ENCODE peak calls at places on chromosomes 13 and 19, in ten cellular contexts. V, X, R, B, L, T, H, U, A and Y are unnamed samples. For H3K36me3, the result is how much of the 10 kb centered on the place peaks cover.

GRCh38 chr19:8501547-8501946 is 893 bp downstream of the PRAM1 start:
- DNase-seq in V (no peak), X (no peak), R (no peak), B (no peak), L (no peak), T (no peak), H (no peak), U (no peak), A (no peak), Y (no peak)

GRCh38 chr13:80235131-80235530 is 105.8 kb downstream of the SPRY2 start:
- DNase-seq in V (peak), X (no peak), R (no peak), B (no peak), L (no peak), T (no peak), H (peak), U (no peak), A (no peak), Y (no peak)

GRCh38 chr19:53158119-53158656 is 665 bp downstream of the ZNF347 start:
- DNase-seq in V (peak), X (no peak), R (peak), B (peak), L (peak), T (no peak), H (peak), U (peak), A (peak), Y (peak)

GRCh38 chr19:13207237-13208130 is 57.3 kb downstream of the IER2 start:
- DNase-seq in V (no peak), X (no peak), R (peak), B (no peak), L (no peak), T (no peak), H (no peak), U (no peak), A (peak), Y (no peak)

GRCh38 chr13:31046711-31047279 is 114.3 kb downstream of the TEX26 start:
- DNase-seq in V (peak), X (no peak), R (no peak), B (no peak), L (no peak), T (no peak), H (peak), U (no peak), A (no peak), Y (peak)

GRCh38 chr19:11420429-11420893 is 1.3 kb upstream of the RGL3 start:
- DNase-seq in V (no peak), X (no peak), R (no peak), B (no peak), L (no peak), T (no peak), H (peak), U (no peak), A (peak), Y (no peak)

GRCh38 chr19:50601407-50602088 is 33.3 kb upstream of the LRRC4B start:
- DNase-seq in V (no peak), X (no peak), R (no peak), B (no peak), L (no peak), T (no peak), H (no peak), U (no peak), A (no peak), Y (no peak)

GRCh38 chr19:40358773-40359172 is 10.3 kb downstream of the PLD3 start:
- DNase-seq in V (no peak), X (no peak), R (no peak), B (peak), L (no peak), T (peak), H (no peak), U (no peak), A (no peak), Y (no peak)

GRCh38 chr13:40059540-40060232 is 404.2 kb downstream of the COG6 start:
- DNase-seq in V (no peak), X (no peak), R (no peak), B (peak), L (no peak), T (no peak), H (peak), U (no peak), A (no peak), Y (no peak)

GRCh38 chr19:1189419-1189818 is 15.4 kb upstream of the SBNO2 start:
- DNase-seq in V (no peak), X (no peak), R (no peak), B (no peak), L (no peak), T (no peak), H (no peak), U (no peak), A (no peak), Y (no peak)

GRCh38 chr13:42078113-42078769 is 29.8 kb downstream of the DGKH start:
- DNase-seq in V (no peak), X (no peak), R (no peak), B (no peak), L (no peak), T (no peak), H (no peak), U (no peak), A (peak), Y (no peak)

GRCh38 chr19:44807162-44807561 is 1.7 kb upstream of the BCAM start:
- DNase-seq in V (no peak), X (peak), R (peak), B (peak), L (no peak), T (no peak), H (no peak), U (peak), A (peak), Y (no peak)

DNA sequence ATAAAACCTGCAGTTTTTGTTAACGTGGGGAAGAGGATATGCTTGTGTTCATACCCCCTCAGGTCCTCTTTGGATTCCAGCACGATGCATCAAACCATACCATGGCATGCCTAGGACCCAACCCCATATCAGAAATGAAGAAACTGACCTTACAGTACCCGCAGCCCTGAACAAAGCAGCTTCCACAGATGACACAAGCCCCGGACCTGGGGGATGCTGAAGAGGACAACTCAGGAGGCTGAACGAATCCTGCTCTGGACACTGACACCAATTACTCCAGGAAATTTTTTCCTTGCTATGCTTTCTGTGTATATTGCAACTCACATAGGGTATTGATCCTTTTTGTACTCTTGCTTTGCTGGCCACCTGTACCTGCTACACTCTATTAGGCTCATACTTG is 129.6 kb downstream of the ZNF675 start:
- DNase-seq in V (no peak), X (no peak), R (no peak), B (no peak), L (no peak), T (no peak), H (no peak), U (no peak), A (no peak), Y (no peak)
- TF ChIP-seq CTCF in V (no peak), X (no peak), R (no peak), B (no peak), L (no peak), T (no peak), H (no peak), U (no peak), A (no peak), Y (no peak)

GRCh38 chr19:32650671-32651070 is 24.3 kb downstream of the ANKRD27 start:
- DNase-seq in V (no peak), X (no peak), R (no peak), B (no peak), L (no peak), T (no peak), H (no peak), U (no peak), A (no peak), Y (no peak)

GRCh38 chr19:32651729-32652140 is 23.2 kb downstream of the ANKRD27 start:
- DNase-seq in V (no peak), X (no peak), R (no peak), B (no peak), L (no peak), T (no peak), H (peak), U (peak), A (peak), Y (peak)

GRCh38 chr19:32649751-32650150 is 25.2 kb downstream of the ANKRD27 start:
- DNase-seq in V (no peak), X (no peak), R (no peak), B (no peak), L (no peak), T (no peak), H (no peak), U (no peak), A (no peak), Y (no peak)

GRCh38 chr19:32652893-32653625 is 21.9 kb downstream of the ANKRD27 start:
- DNase-seq in V (peak), X (no peak), R (peak), B (peak), L (no peak), T (no peak), H (peak), U (peak), A (no peak), Y (peak)

DNA sequence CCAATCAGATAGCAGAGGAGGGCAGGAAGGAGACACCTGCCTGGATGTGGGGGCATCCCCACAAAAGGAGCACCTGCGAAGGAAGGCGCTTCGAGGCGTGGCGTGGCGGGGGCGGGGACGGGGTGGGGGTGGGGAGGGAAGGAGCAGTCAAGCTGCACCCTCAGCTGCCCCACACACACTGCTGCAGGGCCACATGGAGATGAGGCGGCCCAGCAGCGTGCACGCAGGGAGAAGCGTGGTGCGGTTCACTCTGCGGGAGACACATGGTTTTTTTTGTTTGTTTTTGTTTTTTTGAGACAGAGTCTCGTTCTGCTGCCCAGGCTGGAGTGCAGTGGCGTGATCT is 21.4 kb downstream of the ANKRD27 start:
- DNase-seq in V (no peak), X (no peak), R (no peak), B (no peak), L (no peak), T (no peak), H (no peak), U (no peak), A (no peak), Y (no peak)
- H3K36me3 ChIP-seq in V (under half), X (under half), R (under half), B (under half), L (half or more), T (half or more), H (under half), U (half or more), A (under half), Y (under half)

GRCh38 chr19:17423429-17424208 is 3.8 kb downstream of the MVB12A start:
- DNase-seq in V (no peak), X (no peak), R (no peak), B (no peak), L (no peak), T (no peak), H (no peak), U (no peak), A (no peak), Y (no peak)

GRCh38 chr19:17421942-17422341 is 2.1 kb downstream of the MVB12A start:
- DNase-seq in V (no peak), X (no peak), R (no peak), B (no peak), L (no peak), T (no peak), H (no peak), U (no peak), A (no peak), Y (no peak)

GRCh38 chr19:17420267-17420924 is 549 bp downstream of the MVB12A start:
- DNase-seq in V (no peak), X (no peak), R (peak), B (peak), L (no peak), T (no peak), H (no peak), U (peak), A (peak), Y (peak)

GRCh38 chr19:17429661-17430101 is 9.8 kb downstream of the MVB12A start:
- DNase-seq in V (no peak), X (no peak), R (no peak), B (no peak), L (no peak), T (no peak), H (no peak), U (no peak), A (no peak), Y (no peak)

DNA sequence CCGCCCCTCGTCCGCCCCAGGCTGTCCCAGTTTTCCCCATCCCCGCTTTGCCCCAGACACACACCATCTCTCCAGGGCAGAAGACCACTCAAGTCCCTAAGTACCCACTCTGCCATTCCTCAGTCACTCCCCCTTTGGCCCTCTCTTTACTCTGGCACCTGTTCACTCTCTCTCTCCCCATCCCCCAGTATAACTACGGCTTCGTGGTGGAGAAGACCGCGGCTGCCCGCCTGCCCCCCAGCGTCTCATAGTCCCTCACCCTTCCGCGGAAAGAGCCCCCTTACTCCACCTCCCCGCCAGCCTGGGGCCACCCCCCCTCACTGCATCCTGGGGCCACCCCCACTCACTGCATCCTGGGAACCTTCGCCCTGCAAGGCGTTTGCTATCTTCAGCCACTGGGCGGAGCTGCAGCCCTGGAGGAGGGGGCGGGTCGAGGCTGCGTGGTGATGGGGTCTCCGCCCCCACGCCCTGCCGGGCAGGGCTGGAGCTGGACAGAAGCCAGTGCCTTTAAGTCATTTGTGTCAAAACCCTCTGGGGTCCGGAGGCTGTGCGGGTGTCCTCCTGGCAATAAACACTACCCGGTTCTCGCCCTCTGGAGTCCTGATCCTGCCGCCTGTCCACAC is 5.0 kb downstream of the MVB12A start:
- DNase-seq in V (no peak), X (peak), R (no peak), B (no peak), L (no peak), T (no peak), H (no peak), U (no peak), A (peak), Y (peak)
- TF ChIP-seq CTCF in V (peak), X (peak), R (no peak), B (no peak), L (no peak), T (no peak), H (peak), U (no peak), A (peak), Y (peak)

GRCh38 chr19:41868120-41868988 is 8.3 kb downstream of the RPS19 start:
- DNase-seq in V (no peak), X (peak), R (no peak), B (no peak), L (no peak), T (no peak), H (no peak), U (no peak), A (no peak), Y (no peak)

GRCh38 chr19:41870401-41870873 is 6.6 kb upstream of the CD79A start:
- DNase-seq in V (peak), X (no peak), R (peak), B (no peak), L (no peak), T (no peak), H (peak), U (no peak), A (no peak), Y (no peak)

GRCh38 chr19:41866284-41866683 is 6.2 kb downstream of the RPS19 start:
- DNase-seq in V (no peak), X (peak), R (no peak), B (no peak), L (no peak), T (no peak), H (no peak), U (no peak), A (no peak), Y (no peak)

GRCh38 chr19:41869374-41869955 is 7.6 kb upstream of the CD79A start:
- DNase-seq in V (no peak), X (peak), R (no peak), B (no peak), L (no peak), T (no peak), H (no peak), U (no peak), A (no peak), Y (no peak)

DNA sequence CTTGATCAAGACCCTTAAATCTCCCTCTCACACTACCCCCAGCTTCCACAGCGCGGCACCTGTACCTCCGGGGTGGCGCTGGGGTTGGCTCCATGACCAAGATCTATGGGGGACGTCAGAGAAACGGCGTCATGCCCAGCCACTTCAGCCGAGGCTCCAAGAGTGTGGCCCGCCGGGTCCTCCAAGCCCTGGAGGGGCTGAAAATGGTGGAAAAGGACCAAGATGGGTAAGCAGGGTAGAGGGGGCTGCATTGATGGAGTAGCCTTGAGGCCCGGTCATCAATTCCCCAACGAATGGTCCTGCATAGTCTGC is 8.1 kb upstream of the CD79A start:
- DNase-seq in V (no peak), X (no peak), R (no peak), B (no peak), L (no peak), T (no peak), H (no peak), U (no peak), A (no peak), Y (no peak)
- H3K36me3 ChIP-seq in V (half or more), X (under half), R (under half), B (under half), L (half or more), T (half or more), H (under half), U (half or more), A (half or more), Y (half or more)

GRCh38 chr19:45971260-45971902 is 2.3 kb downstream of the NOVA2 start:
- DNase-seq in V (no peak), X (no peak), R (no peak), B (no peak), L (no peak), T (no peak), H (no peak), U (no peak), A (no peak), Y (no peak)
- TF ChIP-seq CTCF in V (no peak), X (no peak), R (no peak), B (no peak), L (no peak), T (no peak), H (no peak), U (no peak), A (no peak), Y (no peak)

GRCh38 chr19:38326591-38326990 is 6.9 kb downstream of the KCNK6 start:
- DNase-seq in V (no peak), X (no peak), R (no peak), B (no peak), L (no peak), T (no peak), H (no peak), U (no peak), A (no peak), Y (no peak)

GRCh38 chr19:38324431-38324830 is 4.8 kb downstream of the KCNK6 start:
- DNase-seq in V (no peak), X (no peak), R (no peak), B (no peak), L (no peak), T (no peak), H (no peak), U (no peak), A (no peak), Y (no peak)

GRCh38 chr19:38331728-38332127 is 3.9 kb upstream of the CATSPERG start:
- DNase-seq in V (no peak), X (no peak), R (no peak), B (no peak), L (no peak), T (no peak), H (no peak), U (no peak), A (no peak), Y (no peak)

DNA sequence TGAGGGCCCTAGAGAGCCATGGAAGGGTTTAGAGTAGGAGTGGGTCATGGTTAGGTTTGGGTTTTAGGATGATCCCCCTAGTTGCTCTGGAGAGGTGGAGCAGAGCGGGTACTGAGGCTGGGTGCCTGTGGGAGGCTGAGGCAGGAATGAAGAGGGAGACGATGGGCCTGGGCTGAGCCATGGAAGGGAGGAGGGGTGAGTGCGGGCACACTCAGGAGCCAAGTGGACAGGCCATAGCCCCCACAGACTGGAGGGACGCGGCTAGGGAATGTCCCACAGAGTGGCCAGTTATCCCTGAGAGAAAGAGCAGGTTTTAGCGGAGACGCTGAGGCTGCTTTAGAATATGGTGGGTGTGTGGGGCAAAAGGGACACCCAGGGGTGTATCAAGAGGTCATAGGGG is 6.0 kb upstream of the CATSPERG start:
- DNase-seq in V (no peak), X (no peak), R (no peak), B (no peak), L (no peak), T (no peak), H (no peak), U (no peak), A (no peak), Y (no peak)
- H3K36me3 ChIP-seq in V (under half), X (under half), R (under half), B (under half), L (under half), T (half or more), H (under half), U (under half), A (under half), Y (under half)